ENCODE peak calls at places on chromosomes 16 and 17, in five cellular contexts. R is Ammon's horn, X is NB4, O is ascending aorta, Q is stomach. J is an unnamed sample.

GRCh38 chr16:67025151-67025550 is 3.8 kb upstream of the CBFB start:
- DNase-seq in R (no peak), X (no peak), O (no peak), Q (no peak), J (no peak)

GRCh38 chr16:11232852-11233726 is 22.9 kb downstream of the SOCS1 start:
- DNase-seq in R (peak; percentile 35), X (no peak), O (no peak), Q (peak; percentile 64), J (no peak)

GRCh38 chr16:29748077-29748759 is 2.4 kb upstream of the C16orf54 start:
- DNase-seq in R (no peak), X (no peak), O (no peak), Q (no peak), J (no peak)

GRCh38 chr16:27640277-27640600 is 90.3 kb downstream of the KATNIP start:
- DNase-seq in R (peak; percentile 54), X (no peak), O (no peak), Q (no peak), J (peak; percentile 56)

GRCh38 chr17:40864661-40865380 is 2.2 kb downstream of the KRT12 start:
- DNase-seq in R (no peak), X (no peak), O (no peak), Q (no peak), J (no peak)

GRCh38 chr16:46859719-46860152 is 24.4 kb upstream of the GPT2 start:
- DNase-seq in R (no peak), X (peak; percentile 64), O (no peak), Q (peak; percentile 56), J (peak; percentile 95)

GRCh38 chr16:76579277-76579676 is 302.1 kb downstream of the CNTNAP4 start:
- DNase-seq in R (no peak), X (peak; percentile 4), O (no peak), Q (no peak), J (no peak)

GRCh38 chr17:81665205-81666091 is 957 bp downstream of the OXLD1 start:
- DNase-seq in R (no peak), X (peak; percentile 66), O (no peak), Q (no peak), J (peak; percentile 15)

GRCh38 chr16:77211880-77212735 is 12.9 kb downstream of the SYCE1L start:
- DNase-seq in R (no peak), X (peak; percentile 45), O (no peak), Q (peak; percentile 47), J (peak; percentile 31)

GRCh38 chr16:11303405-11304138 is 22.4 kb upstream of the PRM1 start:
- DNase-seq in R (no peak), X (no peak), O (no peak), Q (peak; percentile 85), J (peak; percentile 29)

GRCh38 chr17:50037321-50038107 is 18.4 kb upstream of the ITGA3 start:
- DNase-seq in R (no peak), X (no peak), O (peak; percentile 39), Q (peak; percentile 56), J (peak; percentile 69)

GRCh38 chr17:50835563-50836231 is at the start of gene WFIKKN2:
- DNase-seq in R (no peak), X (no peak), O (no peak), Q (no peak), J (no peak)

GRCh38 chr17:62737513-62737912 is 70.6 kb downstream of the MARCHF10 start:
- DNase-seq in R (no peak), X (no peak), O (no peak), Q (no peak), J (peak; percentile 88)

GRCh38 chr16:11175106-11175795 is 80.8 kb downstream of the SOCS1 start:
- DNase-seq in R (no peak), X (no peak), O (no peak), Q (no peak), J (no peak)

GRCh38 chr16:2838928-2839327 is 8.8 kb downstream of the ZG16B start:
- DNase-seq in R (peak; percentile 86), X (peak; percentile 74), O (no peak), Q (peak; percentile 79), J (peak; percentile 69)

GRCh38 chr16:67668495-67669157 is 2.0 kb downstream of the C16orf86 start:
- DNase-seq in R (no peak), X (peak; percentile 38), O (no peak), Q (no peak), J (no peak)

GRCh38 chr17:49260922-49261291 is 30.3 kb upstream of the PHOSPHO1 start:
- DNase-seq in R (no peak), X (no peak), O (no peak), Q (no peak), J (no peak)

GRCh38 chr16:65122974-65123845 is 1.3 kb upstream of the CDH11 start:
- DNase-seq in R (peak; percentile 58), X (no peak), O (no peak), Q (peak; percentile 26), J (no peak)

GRCh38 chr16:68064791-68065365 is 20.3 kb upstream of the NFATC3 start:
- DNase-seq in R (peak; percentile 70), X (peak; percentile 80), O (no peak), Q (peak; percentile 71), J (peak; percentile 56)

GRCh38 chr17:81315170-81315884 is 20.2 kb upstream of the SLC38A10 start:
- DNase-seq in R (peak; percentile 59), X (no peak), O (no peak), Q (no peak), J (no peak)

GRCh38 chr16:75921281-75921680 is 195.0 kb upstream of the CPHXL start:
- DNase-seq in R (no peak), X (no peak), O (no peak), Q (no peak), J (no peak)

GRCh38 chr17:14098246-14098645 is 28.9 kb downstream of the COX10 start:
- DNase-seq in R (no peak), X (peak; percentile 30), O (no peak), Q (no peak), J (peak; percentile 46)

GRCh38 chr16:30926333-30926811 is 3.0 kb downstream of the FBXL19 start:
- DNase-seq in R (no peak), X (no peak), O (no peak), Q (no peak), J (no peak)

GRCh38 chr17:75765981-75766380 is 989 bp upstream of the GALK1 start:
- DNase-seq in R (no peak), X (no peak), O (no peak), Q (no peak), J (no peak)

GRCh38 chr16:27154573-27155521 is 48.5 kb upstream of the KDM8 start:
- DNase-seq in R (peak; percentile 36), X (peak; percentile 46), O (no peak), Q (peak; percentile 57), J (peak; percentile 14)

GRCh38 chr16:2159052-2159838 is 3.7 kb downstream of the TRAF7 start:
- DNase-seq in R (peak; percentile 63), X (no peak), O (no peak), Q (peak; percentile 82), J (no peak)

GRCh38 chr16:13994239-13995106 is 74.5 kb downstream of the ERCC4 start:
- DNase-seq in R (no peak), X (no peak), O (no peak), Q (no peak), J (no peak)

GRCh38 chr17:82231562-82232321 is 2.9 kb downstream of the SLC16A3 start:
- DNase-seq in R (peak; percentile 73), X (peak; percentile 92), O (peak; percentile 54), Q (peak; percentile 75), J (no peak)

GRCh38 chr17:330993-331701 is 21.5 kb downstream of the RPH3AL start:
- DNase-seq in R (peak; percentile 65), X (no peak), O (no peak), Q (no peak), J (no peak)

GRCh38 chr17:2855063-2855600 is 58.9 kb downstream of the RAP1GAP2 start:
- DNase-seq in R (no peak), X (no peak), O (no peak), Q (no peak), J (peak; percentile 45)

GRCh38 chr17:3039748-3040147 is 23.7 kb downstream of the OR1D5 start:
- DNase-seq in R (peak; percentile 23), X (peak; percentile 73), O (no peak), Q (no peak), J (no peak)

GRCh38 chr17:73644145-73645049 is at the start of gene SDK2:
- DNase-seq in R (no peak), X (no peak), O (no peak), Q (peak; percentile 22), J (peak; percentile 35)

GRCh38 chr17:57482657-57483056 is 226.3 kb downstream of the MSI2 start:
- DNase-seq in R (no peak), X (no peak), O (no peak), Q (no peak), J (no peak)

GRCh38 chr16:89018605-89019158 is 41.7 kb upstream of the CBFA2T3 start:
- DNase-seq in R (no peak), X (no peak), O (no peak), Q (no peak), J (no peak)

GRCh38 chr16:82990155-82990554 is 363.4 kb downstream of the CDH13 start:
- DNase-seq in R (no peak), X (no peak), O (no peak), Q (no peak), J (peak; percentile 36)

GRCh38 chr16:8863594-8864424 is 5.0 kb downstream of the CARHSP1 start:
- DNase-seq in R (peak; percentile 97), X (peak; percentile 41), O (no peak), Q (peak; percentile 87), J (no peak)

GRCh38 chr17:63478814-63479494 is 2.1 kb downstream of the ACE start:
- DNase-seq in R (peak; percentile 75), X (peak; percentile 85), O (no peak), Q (peak; percentile 88), J (peak; percentile 81)

GRCh38 chr17:40548491-40548981 is 16.7 kb downstream of the CCR7 start:
- DNase-seq in R (no peak), X (no peak), O (no peak), Q (peak; percentile 9), J (no peak)

GRCh38 chr17:63431939-63432804 is 13.9 kb downstream of the CYB561 start:
- DNase-seq in R (no peak), X (peak; percentile 34), O (no peak), Q (no peak), J (no peak)

J was measured in mammary epithelial cell.